ENCODE peak calls at places on chromosomes 12 and 14, in four cellular contexts. C, H, I and N are unnamed samples.

GRCh38 chr12:74899031-74899829 is 310.4 kb downstream of the KCNC2 start:
- DNase-seq in C (no peak), H (no peak), I (no peak), N (no peak)

GRCh38 chr14:22822017-22822618 is 6.9 kb upstream of the SLC7A7 start:
- DNase-seq in C (peak; percentile 86), H (no peak), I (no peak), N (no peak)

GRCh38 chr14:74867673-74868072 is 8.3 kb downstream of the PROX2 start:
- DNase-seq in C (no peak), H (peak; percentile 49), I (peak; percentile 16), N (no peak)

GRCh38 chr12:88063375-88063774 is 34.2 kb upstream of the C12orf50 start:
- DNase-seq in C (no peak), H (no peak), I (peak; percentile 11), N (no peak)

GRCh38 chr12:13178568-13179158 is 17.9 kb upstream of the EMP1 start:
- DNase-seq in C (no peak), H (no peak), I (no peak), N (no peak)

GRCh38 chr14:69540654-69541335 is 33.9 kb downstream of the CCDC177 start:
- DNase-seq in C (no peak), H (no peak), I (peak; percentile 45), N (no peak)

GRCh38 chr12:130141901-130142683 is 20.2 kb upstream of the FZD10 start:
- DNase-seq in C (no peak), H (no peak), I (no peak), N (no peak)

GRCh38 chr12:3089588-3089987 is 12.4 kb downstream of the TSPAN9 start:
- DNase-seq in C (no peak), H (no peak), I (no peak), N (no peak)

GRCh38 chr12:79690156-79690605 is 583 bp downstream of the PAWR start:
- DNase-seq in C (peak; percentile 55), H (peak; percentile 7), I (peak; percentile 66), N (no peak)

GRCh38 chr14:48398675-48399282 is 723.4 kb upstream of the MDGA2 start:
- DNase-seq in C (peak; percentile 88), H (no peak), I (peak; percentile 14), N (no peak)

GRCh38 chr12:61188801-61189595 is 1071.2 kb upstream of the USP15 start:
- DNase-seq in C (peak; percentile 3), H (no peak), I (no peak), N (no peak)

GRCh38 chr12:88056571-88056970 is 27.4 kb upstream of the C12orf50 start:
- DNase-seq in C (no peak), H (no peak), I (no peak), N (no peak)

GRCh38 chr12:46154221-46154975 is 114.4 kb downstream of the SLC38A1 start:
- DNase-seq in C (no peak), H (no peak), I (no peak), N (no peak)

DNA sequence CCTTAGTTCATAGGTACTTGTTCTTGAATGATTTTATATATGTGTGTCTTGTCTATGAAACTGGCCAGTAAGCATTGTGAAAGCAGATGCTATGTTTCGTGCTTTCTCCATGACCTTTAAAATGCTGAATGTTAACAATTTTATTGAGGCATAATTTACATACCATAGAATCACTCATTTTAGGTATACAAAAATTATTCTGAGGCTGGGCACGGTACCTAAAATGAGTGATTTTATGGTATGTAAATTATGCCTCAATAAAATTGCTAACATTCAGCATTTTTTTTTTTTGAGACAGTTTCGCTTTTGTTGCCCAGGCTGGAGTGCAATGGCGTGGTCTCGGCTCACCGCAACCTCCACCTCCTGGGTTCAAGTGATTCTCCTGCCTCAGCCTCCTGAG is 6.8 kb downstream of the ESYT1 start:
- DNase-seq in C (no peak), H (no peak), I (no peak), N (no peak)
- TF ChIP-seq CTCF in C (no peak), H (no peak), I (no peak), N (no peak)

GRCh38 chr14:29927596-29928341 is at the start of gene PRKD1:
- DNase-seq in C (peak; percentile 73), H (peak; percentile 18), I (no peak), N (no peak)
- TF ChIP-seq CTCF in C (no peak), H (peak; percentile 54), I (no peak), N (no peak)

DNA sequence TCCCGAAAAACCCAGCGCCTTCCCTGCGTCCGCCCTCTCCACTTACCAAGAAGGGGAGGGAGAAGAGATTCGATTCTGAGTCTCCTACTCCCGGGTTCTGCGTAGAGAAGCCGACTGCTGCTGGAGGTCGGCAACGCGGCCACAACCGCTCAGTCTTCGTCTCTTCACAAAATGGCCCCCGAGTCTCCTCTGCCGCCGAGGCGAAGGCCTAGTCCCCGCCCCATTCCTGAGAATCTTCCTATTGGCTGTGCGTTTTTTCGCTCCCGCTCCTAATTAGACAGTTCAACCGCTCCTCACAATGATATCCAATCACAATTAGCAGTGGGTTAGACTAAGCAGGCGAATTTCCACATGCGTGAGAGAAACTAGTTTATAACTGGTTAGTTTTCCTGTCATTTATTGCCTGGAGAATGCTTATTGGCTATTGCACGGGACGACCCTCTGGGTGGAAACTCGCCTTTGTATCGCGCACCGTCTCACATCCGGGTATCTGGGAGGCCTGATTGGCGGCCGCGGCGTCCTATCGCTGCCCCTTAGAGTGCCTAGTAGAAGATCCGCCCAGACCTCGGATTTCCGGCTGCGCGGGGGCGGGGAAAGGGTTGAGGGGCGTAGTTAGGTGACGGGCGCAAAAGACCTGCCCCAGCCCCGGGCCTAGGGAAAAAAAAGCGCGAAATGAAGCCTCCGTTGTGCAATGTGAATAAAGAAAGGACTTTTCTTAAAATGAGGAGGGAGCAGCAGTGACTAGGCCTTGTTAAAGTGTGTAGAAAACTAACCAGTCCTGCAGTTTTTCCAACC is at the start of gene HNRNPC:
- DNase-seq in C (peak; percentile 100), H (peak; percentile 100), I (peak; percentile 100), N (peak; percentile 99)
- TF ChIP-seq CTCF in C (no peak), H (peak; percentile 12), I (no peak), N (no peak)

GRCh38 chr14:73785834-73786631 is 65.6 kb upstream of the PTGR2 start:
- DNase-seq in C (peak; percentile 68), H (peak; percentile 46), I (peak; percentile 85), N (peak; percentile 77)
- TF ChIP-seq CTCF in C (no peak), H (peak; percentile 13), I (peak; percentile 23), N (peak; percentile 17)

GRCh38 chr14:100281286-100282082 is 24.8 kb downstream of the SLC25A29 start:
- DNase-seq in C (peak; percentile 67), H (no peak), I (no peak), N (no peak)
- TF ChIP-seq CTCF in C (no peak), H (no peak), I (no peak), N (no peak)

GRCh38 chr14:60665178-60665555 is 15.9 kb upstream of the SIX1 start:
- DNase-seq in C (no peak), H (no peak), I (no peak), N (no peak)
- TF ChIP-seq CTCF in C (no peak), H (no peak), I (no peak), N (no peak)